ENCODE peak calls at places on chromosomes 16 and 17, in six cellular contexts. R, E, Z, K, I and M are unnamed samples.
A peak's percentile ranks its signal among the peaks of the same experiment; 100 is the strongest.

GRCh38 chr17:11028349-11028748 is 190.5 kb upstream of the PIRT start:
- DNase-seq in R (no peak), E (no peak), Z (no peak), K (no peak), I (no peak), M (no peak)

GRCh38 chr16:51939371-51940005 is 607.5 kb downstream of the TOX3 start:
- DNase-seq in R (no peak), E (no peak), Z (no peak), K (no peak), I (no peak), M (no peak)

GRCh38 chr17:80866050-80866793 is 125.4 kb upstream of the CHMP6 start:
- DNase-seq in R (peak; percentile 90), E (peak; percentile 71), Z (peak; percentile 46), K (peak; percentile 76), I (no peak), M (peak; percentile 46)

GRCh38 chr17:73532441-73532901 is 111.8 kb downstream of the SDK2 start:
- DNase-seq in R (no peak), E (no peak), Z (no peak), K (no peak), I (no peak), M (no peak)

GRCh38 chr17:28384281-28385036 is 13.0 kb downstream of the SARM1 start:
- DNase-seq in R (peak; percentile 81), E (no peak), Z (peak; percentile 56), K (peak; percentile 83), I (peak; percentile 38), M (no peak)

GRCh38 chr16:58034786-58035185 is 9.2 kb downstream of the MMP15 start:
- DNase-seq in R (no peak), E (no peak), Z (no peak), K (no peak), I (no peak), M (no peak)

GRCh38 chr16:17266606-17267313 is 204.0 kb downstream of the XYLT1 start:
- DNase-seq in R (no peak), E (no peak), Z (no peak), K (no peak), I (no peak), M (no peak)

GRCh38 chr16:68972720-68973119 is 129.4 kb downstream of the TANGO6 start:
- DNase-seq in R (no peak), E (peak; percentile 79), Z (no peak), K (no peak), I (no peak), M (peak; percentile 55)

GRCh38 chr16:15980329-15980728 is 30.9 kb downstream of the ABCC1 start:
- DNase-seq in R (no peak), E (no peak), Z (no peak), K (no peak), I (no peak), M (no peak)

GRCh38 chr17:62090868-62091267 is 25.8 kb upstream of the MED13 start:
- DNase-seq in R (no peak), E (no peak), Z (no peak), K (no peak), I (no peak), M (no peak)

GRCh38 chr17:3712811-3713463 is 10.8 kb upstream of the HASPIN start:
- DNase-seq in R (no peak), E (no peak), Z (no peak), K (no peak), I (no peak), M (no peak)

GRCh38 chr17:76473541-76473985 is 6.2 kb downstream of the AANAT start:
- DNase-seq in R (no peak), E (no peak), Z (no peak), K (no peak), I (no peak), M (no peak)

GRCh38 chr16:28597692-28598261 is 927 bp upstream of the SULT1A2 start:
- DNase-seq in R (no peak), E (no peak), Z (no peak), K (no peak), I (no peak), M (no peak)

GRCh38 chr16:11857161-11857560 is 5.8 kb upstream of the RSL1D1 start:
- DNase-seq in R (no peak), E (no peak), Z (no peak), K (no peak), I (no peak), M (no peak)

GRCh38 chr17:7448461-7448860 is 3.6 kb downstream of the CHRNB1 start:
- DNase-seq in R (no peak), E (no peak), Z (no peak), K (no peak), I (no peak), M (no peak)

GRCh38 chr16:81545470-81546175 is 101.0 kb downstream of the CMIP start:
- DNase-seq in R (no peak), E (no peak), Z (peak; percentile 13), K (no peak), I (no peak), M (no peak)

GRCh38 chr16:50669741-50670140 is 11.4 kb downstream of the SNX20 start:
- DNase-seq in R (peak; percentile 60), E (no peak), Z (no peak), K (no peak), I (no peak), M (no peak)

GRCh38 chr17:13462161-13462560 is 139.6 kb downstream of the HS3ST3A1 start:
- DNase-seq in R (no peak), E (peak; percentile 6), Z (no peak), K (no peak), I (no peak), M (no peak)

GRCh38 chr17:18038149-18038850 is 668 bp downstream of the ATPAF2 start:
- DNase-seq in R (no peak), E (no peak), Z (no peak), K (no peak), I (no peak), M (no peak)

GRCh38 chr17:1553354-1554266 is 9.0 kb downstream of the PITPNA start:
- DNase-seq in R (no peak), E (no peak), Z (no peak), K (no peak), I (no peak), M (no peak)

GRCh38 chr17:78133179-78133951 is 2.8 kb downstream of the TMC8 start:
- DNase-seq in R (no peak), E (no peak), Z (no peak), K (no peak), I (no peak), M (no peak)

GRCh38 chr16:57255686-57256415 is 10.8 kb downstream of the ARL2BP start:
- DNase-seq in R (peak; percentile 55), E (no peak), Z (no peak), K (no peak), I (no peak), M (no peak)

GRCh38 chr16:83561876-83562275 is 245.9 kb upstream of the HSBP1 start:
- DNase-seq in R (no peak), E (peak; percentile 33), Z (no peak), K (no peak), I (no peak), M (peak; percentile 27)

GRCh38 chr16:59527206-59527997 is 793.3 kb upstream of the GOT2 start:
- DNase-seq in R (no peak), E (no peak), Z (no peak), K (no peak), I (no peak), M (peak; percentile 82)

GRCh38 chr16:70661534-70661917 is 15.2 kb downstream of the IL34 start:
- DNase-seq in R (peak; percentile 72), E (no peak), Z (no peak), K (no peak), I (no peak), M (no peak)

GRCh38 chr17:5122586-5123342 is 6.9 kb downstream of the USP6 start:
- DNase-seq in R (peak; percentile 79), E (peak; percentile 29), Z (no peak), K (peak; percentile 44), I (no peak), M (no peak)

GRCh38 chr16:11636172-11636721 is 32.0 kb upstream of the SNN start:
- DNase-seq in R (no peak), E (no peak), Z (peak; percentile 9), K (no peak), I (no peak), M (no peak)

GRCh38 chr17:78345791-78346494 is 13.9 kb downstream of the SOCS3 start:
- DNase-seq in R (no peak), E (no peak), Z (no peak), K (no peak), I (no peak), M (no peak)